ENCODE peak calls at places on chromosomes 7 and 10, in six cellular contexts. J is HFF-Myc, A is brain microvascular endothelial cell, F is GM06990, W is thyroid gland, L is glutamatergic neuron. G is an unnamed sample.

GRCh38 chr10:4947635-4948596 is 15.3 kb upstream of the AKR1C1 start:
- DNase-seq in L (no peak), W (peak), J (peak), F (no peak), A (peak), G (no peak)

GRCh38 chr7:22142593-22142992 is 196.9 kb upstream of the CDCA7L start:
- DNase-seq in J (no peak), W (no peak), L (no peak), A (no peak), F (no peak), G (no peak)

GRCh38 chr10:105770813-105771212 is 1129.7 kb downstream of the SORCS3 start:
- DNase-seq in A (no peak), F (no peak), W (peak), L (no peak), J (no peak), G (no peak)

GRCh38 chr7:41872951-41873350 is 170.1 kb upstream of the INHBA start:
- DNase-seq in L (no peak), W (no peak), F (no peak), A (no peak), J (no peak), G (no peak)

GRCh38 chr10:14500172-14500765 is 169.5 kb upstream of the FRMD4A start:
- DNase-seq in L (no peak), A (no peak), W (no peak), J (no peak), F (no peak), G (no peak)

GRCh38 chr10:24202181-24202570 is 6.8 kb upstream of the KIAA1217 start:
- DNase-seq in L (no peak), A (no peak), W (peak), F (no peak), J (no peak), G (no peak)

GRCh38 chr7:130721486-130722277 is 12.3 kb downstream of the KLF14 start:
- DNase-seq in A (peak), W (peak), L (peak), J (peak), F (no peak), G (peak)

GRCh38 chr10:21675157-21675796 is 141.2 kb downstream of the MLLT10 start:
- DNase-seq in F (no peak), A (peak), W (peak), L (peak), J (no peak), G (peak)

GRCh38 chr7:112416127-112416526 is 34.1 kb upstream of the IFRD1 start:
- DNase-seq in A (peak), J (no peak), F (no peak), L (no peak), W (no peak), G (no peak)

GRCh38 chr7:129640400-129640799 is 28.9 kb downstream of the NRF1 start:
- DNase-seq in L (no peak), J (no peak), W (no peak), A (no peak), F (no peak), G (no peak)

GRCh38 chr7:129642871-129643515 is 31.5 kb downstream of the NRF1 start:
- DNase-seq in W (no peak), F (no peak), L (no peak), A (no peak), J (no peak), G (no peak)

GRCh38 chr7:129646369-129647021 is 35.0 kb downstream of the NRF1 start:
- DNase-seq in W (no peak), A (no peak), L (no peak), J (no peak), F (no peak), G (no peak)

GRCh38 chr7:129643545-129644170 is 32.1 kb downstream of the NRF1 start:
- DNase-seq in A (no peak), F (no peak), W (no peak), L (no peak), J (no peak), G (no peak)

GRCh38 chr7:129644634-129645230 is 33.2 kb downstream of the NRF1 start:
- DNase-seq in F (no peak), W (no peak), J (no peak), A (peak), L (no peak), G (peak)
- TF ChIP-seq CTCF in F (peak), W (peak), J (peak), A (peak), L (peak), G (no peak)

GRCh38 chr10:29332761-29333148 is 43.9 kb downstream of the LYZL1 start:
- DNase-seq in A (no peak), J (no peak), F (no peak), W (no peak), L (no peak), G (no peak)

GRCh38 chr10:29328988-29329387 is 40.1 kb downstream of the LYZL1 start:
- DNase-seq in F (no peak), W (no peak), J (no peak), A (peak), L (no peak), G (no peak)

GRCh38 chr10:29329420-29329819 is 40.5 kb downstream of the LYZL1 start:
- DNase-seq in L (no peak), J (no peak), A (no peak), F (no peak), W (no peak), G (no peak)

GRCh38 chr10:29326886-29327789 is 38.3 kb downstream of the LYZL1 start:
- DNase-seq in L (no peak), W (no peak), A (no peak), F (no peak), J (no peak), G (no peak)

DNA sequence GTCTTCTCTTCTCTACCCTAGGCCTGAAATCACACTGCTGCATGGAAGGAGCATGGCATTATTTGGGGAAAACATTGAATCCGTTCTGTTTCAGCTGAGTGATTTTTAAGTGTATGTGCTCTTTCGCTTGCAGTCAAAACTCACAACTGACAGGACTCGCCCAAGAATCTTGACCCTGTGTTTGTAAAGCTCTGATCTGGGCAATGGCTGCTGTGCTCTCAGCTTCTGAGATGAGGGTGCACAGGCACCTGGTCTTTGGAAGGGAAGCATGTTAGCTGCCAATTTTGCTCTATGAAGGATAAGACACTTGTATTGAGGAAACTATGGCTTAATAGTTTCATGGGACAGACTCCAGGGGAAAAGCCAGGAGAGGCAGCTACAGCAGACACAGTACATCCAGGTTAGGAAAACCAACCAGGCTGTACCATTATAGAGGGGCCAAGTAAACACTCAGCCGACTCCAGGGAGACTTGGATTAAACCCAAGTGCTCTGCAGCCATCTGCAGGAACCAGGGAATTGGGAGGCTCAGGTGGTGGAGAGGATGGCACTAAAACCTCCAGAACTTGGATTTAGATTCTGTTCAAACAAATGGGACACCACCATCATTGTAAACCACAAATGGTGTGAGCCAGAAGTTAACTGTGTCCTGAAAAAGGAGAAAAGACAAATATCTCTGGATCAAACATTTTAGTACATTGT is 43.3 kb downstream of the LYZL1 start:
- DNase-seq in F (no peak), A (no peak), J (no peak), W (peak), L (no peak), G (no peak)
- TF ChIP-seq CTCF in F (no peak), A (no peak), J (no peak), W (no peak), L (no peak), G (no peak)

GRCh38 chr10:89463846-89464537 is 49.6 kb downstream of the IFIT5 start:
- DNase-seq in J (no peak), L (no peak), F (no peak), W (no peak), A (no peak), G (no peak)

GRCh38 chr10:89465196-89465595 is 50.8 kb downstream of the IFIT5 start:
- DNase-seq in A (no peak), J (no peak), W (no peak), L (no peak), F (no peak), G (no peak)

GRCh38 chr10:89469517-89469916 is 55.1 kb downstream of the IFIT5 start:
- DNase-seq in W (no peak), J (no peak), F (no peak), A (no peak), L (no peak), G (no peak)

GRCh38 chr10:89468625-89469024 is 54.3 kb downstream of the IFIT5 start:
- DNase-seq in W (no peak), J (no peak), L (no peak), F (no peak), A (no peak), G (no peak)

DNA sequence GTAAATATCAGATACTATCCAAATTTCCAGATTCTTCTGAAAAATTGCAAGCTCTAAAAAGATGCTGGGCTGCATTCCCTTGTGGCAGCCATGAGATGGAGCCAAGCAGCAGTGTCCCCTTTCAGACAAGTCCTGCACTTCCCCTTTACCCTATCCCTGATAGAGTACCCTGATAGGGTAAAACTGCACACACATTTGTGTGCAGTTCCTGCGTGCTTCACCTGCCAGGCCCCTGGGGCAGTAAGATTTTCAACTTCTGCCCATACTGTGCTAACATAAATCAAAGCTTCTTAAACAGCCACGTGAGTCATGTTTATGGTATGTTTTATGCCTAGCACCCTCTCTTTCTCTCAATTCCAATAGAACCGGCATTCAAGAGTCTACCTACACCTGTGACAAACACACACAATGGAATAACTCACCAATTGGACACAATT is 52.2 kb downstream of the IFIT5 start:
- DNase-seq in W (peak), A (peak), F (no peak), J (no peak), L (no peak), G (peak)
- TF ChIP-seq CTCF in W (peak), A (peak), F (peak), J (peak), L (no peak), G (peak)

DNA sequence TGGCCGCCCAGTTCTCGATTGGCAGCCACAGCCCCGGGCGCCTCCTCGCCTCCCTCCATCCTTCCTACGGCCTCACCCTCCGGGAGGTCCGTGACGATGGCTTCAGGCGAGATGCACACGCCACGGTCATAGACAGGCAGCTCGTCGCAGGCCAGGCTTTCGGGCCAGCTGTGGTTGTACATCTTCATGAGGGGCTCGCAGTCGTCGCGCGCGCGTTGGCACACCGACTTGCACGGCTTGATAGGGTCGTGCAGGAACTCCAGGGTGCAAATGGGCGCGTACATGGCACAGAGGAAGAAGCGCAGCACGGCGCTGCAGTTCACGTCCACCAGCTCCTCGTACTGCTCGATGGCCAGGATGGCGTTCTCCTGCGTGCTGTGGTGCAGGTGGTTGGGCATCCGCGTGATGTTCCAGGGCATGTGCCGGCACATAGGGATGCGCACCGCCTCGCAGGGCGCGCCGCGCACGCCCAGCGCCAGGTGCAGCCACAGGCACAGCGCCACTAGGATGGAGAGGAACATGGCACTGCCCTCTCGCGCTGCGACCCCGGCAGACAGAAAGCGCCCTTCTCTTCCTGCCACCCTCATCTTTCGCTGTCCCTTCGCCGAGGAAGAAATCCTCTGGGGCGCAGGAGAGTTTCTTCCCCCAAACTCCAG is 472 bp downstream of the SFRP4 start:
- DNase-seq in J (no peak), A (peak), F (peak), W (peak), L (peak), G (no peak)
- TF ChIP-seq CTCF in J (no peak), A (no peak), F (no peak), W (no peak), L (no peak), G (no peak)

GRCh38 chr7:151081170-151082101 is 827 bp upstream of the FASTK start:
- DNase-seq in L (peak), F (no peak), J (no peak), W (peak), A (no peak), G (no peak)

GRCh38 chr7:151085329-151085690 is 965 bp upstream of the AGAP3 start:
- DNase-seq in F (no peak), J (no peak), W (no peak), A (no peak), L (no peak), G (no peak)

GRCh38 chr7:151083824-151084160 is 499 bp upstream of the TMUB1 start:
- DNase-seq in J (no peak), W (no peak), A (no peak), F (no peak), L (no peak), G (no peak)

GRCh38 chr7:151082151-151083070 is 882 bp downstream of the TMUB1 start:
- DNase-seq in L (no peak), J (no peak), F (no peak), A (no peak), W (no peak), G (no peak)

DNA sequence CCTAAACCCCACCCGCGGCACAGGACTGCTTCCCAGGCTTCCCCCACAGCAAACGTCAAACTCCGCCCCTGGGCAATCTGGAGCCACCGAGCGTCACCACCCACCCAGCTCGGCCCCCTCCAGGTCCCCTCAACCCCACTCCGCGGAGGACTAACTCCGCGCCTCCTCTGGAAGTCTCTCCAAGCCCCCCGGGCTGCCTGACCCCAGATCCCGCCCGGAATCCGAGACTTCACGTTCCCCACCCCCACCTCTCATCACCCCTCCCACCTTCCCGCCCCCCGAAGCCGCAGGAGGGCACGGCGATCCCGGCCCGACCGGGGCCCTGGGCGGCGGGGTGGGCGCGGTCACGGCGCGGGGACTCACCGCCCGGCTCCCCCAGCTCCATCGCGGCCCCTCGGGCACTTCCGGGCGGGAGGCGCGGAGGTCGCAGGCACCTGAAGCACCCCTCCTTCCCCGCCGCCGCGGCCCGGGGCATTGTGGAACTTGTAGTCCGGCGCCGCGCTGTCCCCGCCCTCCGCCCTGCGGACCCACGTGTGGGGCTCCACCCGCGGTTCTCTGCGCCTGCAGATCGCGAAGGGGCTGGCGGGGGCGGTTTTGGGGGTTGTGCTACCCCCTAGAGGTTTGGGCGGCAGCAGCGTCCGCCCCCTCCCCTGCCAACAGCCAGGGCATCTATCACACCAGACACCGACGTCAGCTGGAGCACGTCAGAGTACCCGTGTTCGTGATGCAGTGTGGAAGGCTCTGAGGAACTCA is at the start of gene TMUB1:
- DNase-seq in W (peak), A (no peak), J (no peak), L (peak), F (peak), G (peak)
- TF ChIP-seq CTCF in W (no peak), A (no peak), J (no peak), L (no peak), F (no peak), G (no peak)

GRCh38 chr10:35334297-35334696 is 2.0 kb upstream of the CCNY start:
- DNase-seq in F (no peak), L (no peak), J (no peak), A (no peak), W (no peak), G (no peak)

GRCh38 chr10:35335133-35335532 is 1.2 kb upstream of the CCNY start:
- DNase-seq in W (no peak), J (no peak), L (no peak), A (no peak), F (no peak), G (no peak)

GRCh38 chr10:35335718-35336083 is 608 bp upstream of the CCNY start:
- DNase-seq in W (no peak), A (no peak), L (no peak), F (no peak), J (no peak), G (peak)

GRCh38 chr10:35336921-35337741 is 822 bp downstream of the CCNY start:
- DNase-seq in W (peak), L (peak), J (no peak), F (peak), A (no peak), G (no peak)

DNA sequence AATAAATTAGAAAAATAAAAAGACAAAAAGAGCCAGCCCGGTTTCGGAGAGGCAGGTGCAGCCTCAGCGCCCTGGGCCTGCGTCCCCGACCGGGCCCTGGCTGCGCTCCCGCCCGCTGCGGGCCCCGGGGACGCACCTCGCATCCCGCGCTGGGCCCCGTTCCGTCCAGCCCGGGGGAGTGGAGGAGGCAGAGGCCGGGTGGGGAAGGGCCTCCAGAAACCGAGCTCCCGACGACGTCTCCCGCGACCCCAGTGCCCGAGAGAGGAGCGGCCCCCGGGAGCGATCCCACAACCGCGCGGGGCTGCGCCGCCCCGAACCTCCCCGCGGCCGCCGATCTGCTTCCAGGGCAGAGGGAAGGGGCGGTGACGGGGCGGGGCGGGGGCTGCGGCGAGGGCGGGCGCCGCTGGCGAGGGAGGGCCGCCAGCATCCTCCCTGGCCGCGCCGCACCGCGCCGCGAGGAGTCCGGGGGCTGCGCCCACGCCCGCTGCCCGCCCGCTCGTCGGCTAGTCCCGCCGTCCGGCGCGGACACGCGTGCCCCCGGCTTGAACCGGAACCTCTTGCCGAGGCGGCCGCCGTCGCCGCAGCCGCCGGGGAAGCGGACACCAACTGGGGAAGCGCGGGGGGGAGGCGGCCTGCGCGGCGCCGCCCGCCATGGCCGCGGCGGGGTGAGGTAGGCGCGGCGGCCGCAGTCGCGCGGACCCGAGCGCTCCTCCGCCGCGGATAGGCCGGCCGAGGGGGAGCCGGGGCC is at the start of gene CCNY:
- DNase-seq in F (peak), L (peak), A (peak), J (no peak), W (peak), G (peak)
- TF ChIP-seq CTCF in F (no peak), L (no peak), A (no peak), J (no peak), W (no peak), G (no peak)

DNA sequence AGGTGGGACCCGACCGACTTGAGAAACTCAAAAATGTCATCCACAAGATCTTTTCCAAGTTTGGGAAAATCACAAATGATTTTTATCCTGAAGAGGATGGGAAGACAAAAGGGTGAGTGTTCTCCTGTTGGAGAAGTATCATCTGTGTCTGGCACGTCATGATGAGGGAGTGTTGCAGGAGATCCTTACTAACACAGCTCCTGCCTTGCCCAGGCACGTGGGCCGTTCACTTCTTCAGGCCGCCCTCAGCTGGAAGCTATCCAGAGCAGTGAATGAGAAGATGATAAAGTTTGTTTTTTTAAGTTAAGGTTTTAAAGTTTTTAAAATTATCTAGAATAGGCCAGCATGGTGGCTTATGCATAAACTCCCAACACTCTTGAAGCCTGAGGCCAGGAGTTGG is 6.2 kb downstream of the EIF3B start:
- DNase-seq in W (no peak), L (no peak), F (no peak), J (no peak), A (no peak), G (no peak)
- TF ChIP-seq CTCF in W (no peak), L (no peak), F (no peak), J (no peak), A (no peak), G (no peak)

GRCh38 chr10:108323274-108323798 is 1158.8 kb upstream of the SORCS1 start:
- DNase-seq in J (no peak), L (no peak), F (no peak), A (no peak), W (no peak), G (no peak)
- TF ChIP-seq CTCF in J (no peak), L (no peak), F (no peak), A (no peak), W (no peak), G (no peak)

G was measured in GM12865.